ENCODE peak calls at places on chromosomes 2 and 18, in four cellular contexts. D is bronchial epithelial cell, P is hippocampal formation, Y is B cell. X is an unnamed sample.

GRCh38 chr2:148007219-148007900 is 13.2 kb downstream of the ORC4 start:
- DNase-seq in D (no peak), P (no peak), Y (no peak), X (no peak)

GRCh38 chr2:111222204-111222866 is 101.6 kb downstream of the BCL2L11 start:
- DNase-seq in D (no peak), P (no peak), Y (no peak), X (no peak)

GRCh38 chr2:136310797-136311558 is 193.0 kb upstream of the CXCR4 start:
- DNase-seq in D (no peak), P (no peak), Y (no peak), X (no peak)

GRCh38 chr18:3297025-3297984 is 35.4 kb downstream of the MYL12B start:
- DNase-seq in D (peak), P (peak), Y (peak), X (no peak)

GRCh38 chr2:53379547-53379946 is 388.1 kb upstream of the CHAC2 start:
- DNase-seq in D (no peak), P (no peak), Y (no peak), X (no peak)

GRCh38 chr18:5868218-5868904 is 27.0 kb downstream of the TMEM200C start:
- DNase-seq in D (peak), P (peak), Y (peak), X (peak)

GRCh38 chr18:59870623-59871130 is 29.1 kb upstream of the PMAIP1 start:
- DNase-seq in D (no peak), P (no peak), Y (no peak), X (no peak)

GRCh38 chr2:161913865-161914264 is 160.2 kb downstream of the DPP4 start:
- DNase-seq in D (peak), P (no peak), Y (no peak), X (peak)

GRCh38 chr2:109447251-109447661 is 166.5 kb downstream of the SEPTIN10 start:
- DNase-seq in D (no peak), P (no peak), Y (no peak), X (no peak)

GRCh38 chr18:9941660-9942059 is 27.8 kb downstream of the VAPA start:
- DNase-seq in D (no peak), P (no peak), Y (no peak), X (no peak)

GRCh38 chr18:48749768-48750167 is 201.0 kb downstream of the SMAD7 start:
- DNase-seq in D (no peak), P (no peak), Y (no peak), X (no peak)

GRCh38 chr2:196066794-196067382 is 1.7 kb downstream of the DNAH7 start:
- DNase-seq in D (peak), P (no peak), Y (peak), X (no peak)

GRCh38 chr2:30226144-30227032 is 4.9 kb upstream of the LBH start:
- DNase-seq in D (no peak), P (no peak), Y (no peak), X (no peak)

GRCh38 chr2:218032336-218033171 is 29.8 kb upstream of the TNS1 start:
- DNase-seq in D (no peak), P (no peak), Y (no peak), X (no peak)

GRCh38 chr2:97844311-97844859 is 131.0 kb downstream of the ZAP70 start:
- DNase-seq in D (no peak), P (no peak), Y (no peak), X (no peak)

GRCh38 chr18:23357992-23358594 is 95.0 kb upstream of the RIOK3 start:
- DNase-seq in D (no peak), P (peak), Y (no peak), X (no peak)

GRCh38 chr18:63559567-63560491 is 17.7 kb downstream of the SERPINB12 start:
- DNase-seq in D (peak), P (no peak), Y (no peak), X (no peak)

GRCh38 chr2:185279999-185280398 is 458.6 kb upstream of the FSIP2 start:
- DNase-seq in D (peak), P (no peak), Y (no peak), X (no peak)

GRCh38 chr2:72028996-72029395 is 118.7 kb downstream of the CYP26B1 start:
- DNase-seq in D (no peak), P (no peak), Y (no peak), X (no peak)

X was measured in HS-5.